ENCODE peak calls at places on chromosomes 1 and 21, in nine cellular contexts. J, T, N, H, R, B, S, F and Q are unnamed samples.

GRCh38 chr1:52641307-52641706 is 8.3 kb downstream of the SHISAL2A start:
- DNase-seq in J (no peak), T (no peak), N (no peak), H (no peak), R (no peak), B (no peak), S (no peak), F (no peak), Q (no peak)

GRCh38 chr1:236063919-236064673 is 794 bp downstream of the NID1 start:
- DNase-seq in J (peak), T (no peak), N (no peak), H (peak), R (peak), B (no peak), S (no peak), F (no peak), Q (peak)

GRCh38 chr1:207308451-207309190 is 12.9 kb upstream of the CD55 start:
- DNase-seq in J (no peak), T (no peak), N (no peak), H (no peak), R (no peak), B (no peak), S (peak), F (no peak), Q (no peak)

GRCh38 chr1:162943627-162944026 is 82.7 kb upstream of the CCDC190 start:
- DNase-seq in J (peak), T (no peak), N (no peak), H (peak), R (no peak), B (no peak), S (no peak), F (no peak), Q (no peak)

GRCh38 chr1:12148160-12148957 is 18.4 kb upstream of the TNFRSF1B start:
- DNase-seq in J (no peak), T (no peak), N (no peak), H (no peak), R (no peak), B (no peak), S (peak), F (no peak), Q (no peak)

GRCh38 chr1:18913065-18913502 is 10.7 kb upstream of the ALDH4A1 start:
- DNase-seq in J (peak), T (peak), N (no peak), H (peak), R (peak), B (no peak), S (peak), F (peak), Q (peak)

GRCh38 chr21:15005391-15005790 is 59.4 kb downstream of the NRIP1 start:
- DNase-seq in J (peak), T (no peak), N (no peak), H (peak), R (peak), B (no peak), S (peak), F (no peak), Q (no peak)

GRCh38 chr21:26800001-26800400 is 45.2 kb downstream of the ADAMTS1 start:
- DNase-seq in J (peak), T (no peak), N (no peak), H (no peak), R (no peak), B (no peak), S (no peak), F (no peak), Q (no peak)

GRCh38 chr1:57966751-57967406 is 543.0 kb upstream of the DAB1 start:
- DNase-seq in J (peak), T (no peak), N (peak), H (no peak), R (no peak), B (no peak), S (no peak), F (no peak), Q (no peak)

GRCh38 chr1:178098262-178098661 is 4.4 kb downstream of the RASAL2 start:
- DNase-seq in J (peak), T (no peak), N (no peak), H (no peak), R (peak), B (no peak), S (no peak), F (no peak), Q (no peak)

GRCh38 chr1:227437495-227438008 is 119.3 kb upstream of the CDC42BPA start:
- DNase-seq in J (peak), T (no peak), N (no peak), H (peak), R (peak), B (no peak), S (no peak), F (no peak), Q (peak)

GRCh38 chr1:44240802-44241671 is 27.8 kb downstream of the DMAP1 start:
- DNase-seq in J (no peak), T (no peak), N (no peak), H (peak), R (no peak), B (no peak), S (no peak), F (no peak), Q (no peak)

GRCh38 chr1:7284839-7285435 is 486.2 kb upstream of the VAMP3 start:
- DNase-seq in J (no peak), T (no peak), N (peak), H (no peak), R (no peak), B (no peak), S (no peak), F (no peak), Q (no peak)

GRCh38 chr21:38960251-38960650 is 154.5 kb downstream of the ETS2 start:
- DNase-seq in J (no peak), T (no peak), N (no peak), H (no peak), R (no peak), B (no peak), S (no peak), F (no peak), Q (no peak)

GRCh38 chr1:92230736-92231135 is 13.0 kb downstream of the C1orf146 start:
- DNase-seq in J (no peak), T (no peak), N (no peak), H (no peak), R (no peak), B (no peak), S (no peak), F (no peak), Q (no peak)

GRCh38 chr1:93061895-93062792 is 16.9 kb upstream of the MTF2 start:
- DNase-seq in J (peak), T (no peak), N (no peak), H (peak), R (peak), B (no peak), S (peak), F (no peak), Q (no peak)

GRCh38 chr21:46027855-46028493 is 46.4 kb downstream of the COL6A1 start:
- DNase-seq in J (peak), T (no peak), N (no peak), H (no peak), R (no peak), B (no peak), S (no peak), F (no peak), Q (no peak)

GRCh38 chr1:54028306-54029251 is 10.6 kb upstream of the LDLRAD1 start:
- DNase-seq in J (no peak), T (no peak), N (no peak), H (no peak), R (no peak), B (no peak), S (no peak), F (no peak), Q (no peak)

GRCh38 chr1:197467881-197468280 is 199.8 kb downstream of the CRB1 start:
- DNase-seq in J (peak), T (no peak), N (no peak), H (no peak), R (peak), B (no peak), S (no peak), F (no peak), Q (no peak)

GRCh38 chr1:174358786-174359453 is 88.8 kb upstream of the GPR52 start:
- DNase-seq in J (no peak), T (no peak), N (no peak), H (peak), R (peak), B (no peak), S (no peak), F (no peak), Q (no peak)

GRCh38 chr1:112079446-112079845 is 90.0 kb upstream of the KCND3 start:
- DNase-seq in J (no peak), T (no peak), N (no peak), H (peak), R (no peak), B (no peak), S (no peak), F (no peak), Q (no peak)

GRCh38 chr1:204493145-204493881 is 1.3 kb downstream of the PIK3C2B start:
- DNase-seq in J (peak), T (no peak), N (no peak), H (peak), R (no peak), B (peak), S (no peak), F (no peak), Q (no peak)

GRCh38 chr1:120179420-120180348 is 3.4 kb upstream of the SEC22B start:
- DNase-seq in J (peak), T (no peak), N (no peak), H (peak), R (peak), B (no peak), S (no peak), F (no peak), Q (no peak)

GRCh38 chr1:201565771-201566528 is 27.0 kb downstream of the NAV1 start:
- DNase-seq in J (no peak), T (no peak), N (no peak), H (peak), R (no peak), B (no peak), S (no peak), F (no peak), Q (no peak)

GRCh38 chr1:21082078-21082477 is 94.6 kb downstream of the EIF4G3 start:
- DNase-seq in J (no peak), T (no peak), N (no peak), H (peak), R (no peak), B (no peak), S (no peak), F (no peak), Q (no peak)

GRCh38 chr1:212977781-212978645 is 27.7 kb downstream of the VASH2 start:
- DNase-seq in J (no peak), T (no peak), N (no peak), H (no peak), R (no peak), B (no peak), S (peak), F (no peak), Q (no peak)

GRCh38 chr1:63317007-63317813 is 5.2 kb upstream of the FOXD3 start:
- DNase-seq in J (peak), T (no peak), N (no peak), H (peak), R (peak), B (peak), S (peak), F (no peak), Q (peak)

GRCh38 chr21:45050361-45050785 is 24.0 kb upstream of the ADARB1 start:
- DNase-seq in J (no peak), T (no peak), N (no peak), H (no peak), R (no peak), B (no peak), S (no peak), F (no peak), Q (no peak)

GRCh38 chr1:111221633-111222286 is 5.8 kb upstream of the CHI3L2 start:
- DNase-seq in J (no peak), T (no peak), N (no peak), H (no peak), R (no peak), B (no peak), S (peak), F (no peak), Q (no peak)

GRCh38 chr1:233884461-233885151 is 19.9 kb upstream of the SLC35F3 start:
- DNase-seq in J (no peak), T (no peak), N (no peak), H (no peak), R (no peak), B (no peak), S (no peak), F (no peak), Q (no peak)

GRCh38 chr1:204879351-204879750 is 8.7 kb downstream of the NFASC start:
- DNase-seq in J (no peak), T (no peak), N (no peak), H (no peak), R (no peak), B (no peak), S (no peak), F (no peak), Q (no peak)

GRCh38 chr1:221284028-221284427 is 404.8 kb downstream of the HLX start:
- DNase-seq in J (peak), T (no peak), N (peak), H (peak), R (peak), B (no peak), S (no peak), F (no peak), Q (no peak)